ENCODE peak calls at places on chromosomes 6 and 20, in eight cellular contexts. One of them, this sample, is unnamed.

GRCh38 chr20:46893877-46894578 is 615 bp upstream of the EYA2 start:
- DNase-seq in endothelial cell: no peak
- DNase-seq in NCI-H1417: no peak
- DNase-seq in NCI-H2081: no peak
- DNase-seq in astrocyte of the cerebellum: no peak
- DNase-seq in NCI-H2029 treated with DMSO at 0.1 percent for 48 hours: no peak
- DNase-seq in GOT3: no peak
- DNase-seq in stimulated activated naive CD8-positive, alpha-beta T cell treated with anti-CD3 and anti-CD28 coated beads, Interleukin-15, Interleukin-2, amounts not matched to agents 100 U/mL and 50 U/mL, for 24 hours: no peak
- DNase-seq in this sample: no peak

GRCh38 chr20:33262658-33263065 is 20.4 kb upstream of the BPIFB1 start:
- DNase-seq in endothelial cell: peak; percentile 55
- DNase-seq in NCI-H1417: peak; percentile 30
- DNase-seq in NCI-H2081: peak; percentile 47
- DNase-seq in astrocyte of the cerebellum: peak; percentile 12
- DNase-seq in NCI-H2029 treated with DMSO at 0.1 percent for 48 hours: peak; percentile 31
- DNase-seq in GOT3: no peak
- DNase-seq in stimulated activated naive CD8-positive, alpha-beta T cell treated with anti-CD3 and anti-CD28 coated beads, Interleukin-15, Interleukin-2, amounts not matched to agents 100 U/mL and 50 U/mL, for 24 hours: no peak
- DNase-seq in this sample: no peak

GRCh38 chr6:156808287-156808686 is 31.1 kb downstream of the ARID1B start:
- DNase-seq in endothelial cell: no peak
- DNase-seq in NCI-H1417: peak; percentile 64
- DNase-seq in NCI-H2081: no peak
- DNase-seq in astrocyte of the cerebellum: no peak
- DNase-seq in NCI-H2029 treated with DMSO at 0.1 percent for 48 hours: peak; percentile 66
- DNase-seq in GOT3: no peak
- DNase-seq in stimulated activated naive CD8-positive, alpha-beta T cell treated with anti-CD3 and anti-CD28 coated beads, Interleukin-15, Interleukin-2, amounts not matched to agents 100 U/mL and 50 U/mL, for 24 hours: no peak
- DNase-seq in this sample: no peak

GRCh38 chr20:24498641-24499040 is 29.2 kb downstream of the SYNDIG1 start:
- DNase-seq in endothelial cell: no peak
- DNase-seq in NCI-H1417: no peak
- DNase-seq in NCI-H2081: no peak
- DNase-seq in astrocyte of the cerebellum: no peak
- DNase-seq in NCI-H2029 treated with DMSO at 0.1 percent for 48 hours: no peak
- DNase-seq in GOT3: no peak
- DNase-seq in stimulated activated naive CD8-positive, alpha-beta T cell treated with anti-CD3 and anti-CD28 coated beads, Interleukin-15, Interleukin-2, amounts not matched to agents 100 U/mL and 50 U/mL, for 24 hours: no peak
- DNase-seq in this sample: no peak

GRCh38 chr6:105136433-105137350 is 43.1 kb downstream of the POPDC3 start:
- DNase-seq in endothelial cell: peak; percentile 69
- DNase-seq in NCI-H1417: peak; percentile 48
- DNase-seq in NCI-H2081: peak; percentile 5
- DNase-seq in astrocyte of the cerebellum: peak; percentile 27
- DNase-seq in NCI-H2029 treated with DMSO at 0.1 percent for 48 hours: no peak
- DNase-seq in GOT3: peak; percentile 10
- DNase-seq in stimulated activated naive CD8-positive, alpha-beta T cell treated with anti-CD3 and anti-CD28 coated beads, Interleukin-15, Interleukin-2, amounts not matched to agents 100 U/mL and 50 U/mL, for 24 hours: peak; percentile 39
- DNase-seq in this sample: peak; percentile 83

GRCh38 chr6:139927236-139927635 is 552.8 kb upstream of the CITED2 start:
- DNase-seq in endothelial cell: no peak
- DNase-seq in NCI-H1417: no peak
- DNase-seq in NCI-H2081: no peak
- DNase-seq in astrocyte of the cerebellum: peak; percentile 90
- DNase-seq in NCI-H2029 treated with DMSO at 0.1 percent for 48 hours: no peak
- DNase-seq in GOT3: no peak
- DNase-seq in stimulated activated naive CD8-positive, alpha-beta T cell treated with anti-CD3 and anti-CD28 coated beads, Interleukin-15, Interleukin-2, amounts not matched to agents 100 U/mL and 50 U/mL, for 24 hours: no peak
- DNase-seq in this sample: no peak

GRCh38 chr6:95693108-95693507 is 115.8 kb downstream of the MANEA start:
- DNase-seq in endothelial cell: peak; percentile 41
- DNase-seq in NCI-H1417: no peak
- DNase-seq in NCI-H2081: no peak
- DNase-seq in astrocyte of the cerebellum: no peak
- DNase-seq in NCI-H2029 treated with DMSO at 0.1 percent for 48 hours: no peak
- DNase-seq in GOT3: no peak
- DNase-seq in stimulated activated naive CD8-positive, alpha-beta T cell treated with anti-CD3 and anti-CD28 coated beads, Interleukin-15, Interleukin-2, amounts not matched to agents 100 U/mL and 50 U/mL, for 24 hours: no peak
- DNase-seq in this sample: no peak

GRCh38 chr20:19512886-19513285 is 245.2 kb upstream of the RIN2 start:
- DNase-seq in endothelial cell: no peak
- DNase-seq in NCI-H1417: no peak
- DNase-seq in NCI-H2081: no peak
- DNase-seq in astrocyte of the cerebellum: no peak
- DNase-seq in NCI-H2029 treated with DMSO at 0.1 percent for 48 hours: no peak
- DNase-seq in GOT3: no peak
- DNase-seq in stimulated activated naive CD8-positive, alpha-beta T cell treated with anti-CD3 and anti-CD28 coated beads, Interleukin-15, Interleukin-2, amounts not matched to agents 100 U/mL and 50 U/mL, for 24 hours: no peak
- DNase-seq in this sample: no peak

GRCh38 chr20:8043687-8044278 is 24.2 kb upstream of the TMX4 start:
- DNase-seq in endothelial cell: peak; percentile 43
- DNase-seq in NCI-H1417: peak; percentile 86
- DNase-seq in NCI-H2081: peak; percentile 73
- DNase-seq in astrocyte of the cerebellum: peak; percentile 43
- DNase-seq in NCI-H2029 treated with DMSO at 0.1 percent for 48 hours: peak; percentile 73
- DNase-seq in GOT3: no peak
- DNase-seq in stimulated activated naive CD8-positive, alpha-beta T cell treated with anti-CD3 and anti-CD28 coated beads, Interleukin-15, Interleukin-2, amounts not matched to agents 100 U/mL and 50 U/mL, for 24 hours: no peak
- DNase-seq in this sample: no peak

GRCh38 chr20:23257848-23258746 is 92.5 kb upstream of the NXT1 start:
- DNase-seq in endothelial cell: no peak
- DNase-seq in NCI-H1417: peak; percentile 10
- DNase-seq in NCI-H2081: peak; percentile 59
- DNase-seq in astrocyte of the cerebellum: peak; percentile 63
- DNase-seq in NCI-H2029 treated with DMSO at 0.1 percent for 48 hours: no peak
- DNase-seq in GOT3: no peak
- DNase-seq in stimulated activated naive CD8-positive, alpha-beta T cell treated with anti-CD3 and anti-CD28 coated beads, Interleukin-15, Interleukin-2, amounts not matched to agents 100 U/mL and 50 U/mL, for 24 hours: no peak
- DNase-seq in this sample: no peak

GRCh38 chr6:41589223-41589622 is 43.0 kb downstream of the FOXP4 start:
- DNase-seq in endothelial cell: no peak
- DNase-seq in NCI-H1417: no peak
- DNase-seq in NCI-H2081: no peak
- DNase-seq in astrocyte of the cerebellum: no peak
- DNase-seq in NCI-H2029 treated with DMSO at 0.1 percent for 48 hours: no peak
- DNase-seq in GOT3: no peak
- DNase-seq in stimulated activated naive CD8-positive, alpha-beta T cell treated with anti-CD3 and anti-CD28 coated beads, Interleukin-15, Interleukin-2, amounts not matched to agents 100 U/mL and 50 U/mL, for 24 hours: no peak
- DNase-seq in this sample: no peak

GRCh38 chr6:61809004-61809595 is 476.9 kb downstream of the KHDRBS2 start:
- DNase-seq in endothelial cell: peak; percentile 15
- DNase-seq in NCI-H1417: no peak
- DNase-seq in NCI-H2081: peak; percentile 53
- DNase-seq in astrocyte of the cerebellum: no peak
- DNase-seq in NCI-H2029 treated with DMSO at 0.1 percent for 48 hours: no peak
- DNase-seq in GOT3: no peak
- DNase-seq in stimulated activated naive CD8-positive, alpha-beta T cell treated with anti-CD3 and anti-CD28 coated beads, Interleukin-15, Interleukin-2, amounts not matched to agents 100 U/mL and 50 U/mL, for 24 hours: no peak
- DNase-seq in this sample: no peak

GRCh38 chr6:39266782-39267355 is 37.6 kb upstream of the KCNK5 start:
- DNase-seq in endothelial cell: no peak
- DNase-seq in NCI-H1417: no peak
- DNase-seq in NCI-H2081: no peak
- DNase-seq in astrocyte of the cerebellum: no peak
- DNase-seq in NCI-H2029 treated with DMSO at 0.1 percent for 48 hours: no peak
- DNase-seq in GOT3: no peak
- DNase-seq in stimulated activated naive CD8-positive, alpha-beta T cell treated with anti-CD3 and anti-CD28 coated beads, Interleukin-15, Interleukin-2, amounts not matched to agents 100 U/mL and 50 U/mL, for 24 hours: peak; percentile 20
- DNase-seq in this sample: no peak

GRCh38 chr6:168956141-168956838 is 297.4 kb downstream of the THBS2 start:
- DNase-seq in endothelial cell: no peak
- DNase-seq in NCI-H1417: no peak
- DNase-seq in NCI-H2081: no peak
- DNase-seq in astrocyte of the cerebellum: no peak
- DNase-seq in NCI-H2029 treated with DMSO at 0.1 percent for 48 hours: no peak
- DNase-seq in GOT3: no peak
- DNase-seq in stimulated activated naive CD8-positive, alpha-beta T cell treated with anti-CD3 and anti-CD28 coated beads, Interleukin-15, Interleukin-2, amounts not matched to agents 100 U/mL and 50 U/mL, for 24 hours: no peak
- DNase-seq in this sample: no peak

GRCh38 chr6:71965404-71965803 is 79.1 kb downstream of the RIMS1 start:
- DNase-seq in endothelial cell: no peak
- DNase-seq in NCI-H1417: peak; percentile 60
- DNase-seq in NCI-H2081: no peak
- DNase-seq in astrocyte of the cerebellum: no peak
- DNase-seq in NCI-H2029 treated with DMSO at 0.1 percent for 48 hours: no peak
- DNase-seq in GOT3: no peak
- DNase-seq in stimulated activated naive CD8-positive, alpha-beta T cell treated with anti-CD3 and anti-CD28 coated beads, Interleukin-15, Interleukin-2, amounts not matched to agents 100 U/mL and 50 U/mL, for 24 hours: no peak
- DNase-seq in this sample: no peak

GRCh38 chr20:38063911-38064310 is 30.4 kb downstream of the RPRD1B start:
- DNase-seq in endothelial cell: no peak
- DNase-seq in NCI-H1417: no peak
- DNase-seq in NCI-H2081: no peak
- DNase-seq in astrocyte of the cerebellum: no peak
- DNase-seq in NCI-H2029 treated with DMSO at 0.1 percent for 48 hours: no peak
- DNase-seq in GOT3: no peak
- DNase-seq in stimulated activated naive CD8-positive, alpha-beta T cell treated with anti-CD3 and anti-CD28 coated beads, Interleukin-15, Interleukin-2, amounts not matched to agents 100 U/mL and 50 U/mL, for 24 hours: no peak
- DNase-seq in this sample: no peak

GRCh38 chr20:8787090-8787489 is 281.8 kb upstream of the PLCB4 start:
- DNase-seq in endothelial cell: no peak
- DNase-seq in NCI-H1417: no peak
- DNase-seq in NCI-H2081: no peak
- DNase-seq in astrocyte of the cerebellum: no peak
- DNase-seq in NCI-H2029 treated with DMSO at 0.1 percent for 48 hours: no peak
- DNase-seq in GOT3: no peak
- DNase-seq in stimulated activated naive CD8-positive, alpha-beta T cell treated with anti-CD3 and anti-CD28 coated beads, Interleukin-15, Interleukin-2, amounts not matched to agents 100 U/mL and 50 U/mL, for 24 hours: no peak
- DNase-seq in this sample: no peak

This sample was measured in Right ventricle myocardium superior.